ENCODE peak calls at places on chromosomes 16 and 17, in four cellular contexts. J is body of pancreas, N is uterus, L is stomach. P is an unnamed sample.

GRCh38 chr17:4142107-4142900 is 526 bp downstream of the ZZEF1 start:
- DNase-seq in J (peak; percentile 41), N (peak; percentile 23), L (peak; percentile 32), P (no peak)

GRCh38 chr17:42017866-42018200 is 594 bp upstream of the DNAJC7 start:
- DNase-seq in J (no peak), N (no peak), L (no peak), P (no peak)

GRCh38 chr17:64441772-64442549 is 7.0 kb upstream of the MILR1 start:
- DNase-seq in J (no peak), N (no peak), L (no peak), P (no peak)

GRCh38 chr16:590165-590874 is 454 bp downstream of the RAB40C start:
- DNase-seq in J (peak; percentile 61), N (no peak), L (peak; percentile 50), P (no peak)

GRCh38 chr16:84851192-84852127 is 31.7 kb downstream of the CRISPLD2 start:
- DNase-seq in J (peak; percentile 39), N (no peak), L (peak; percentile 37), P (peak; percentile 69)

GRCh38 chr17:8894673-8895578 is 27.5 kb upstream of the PIK3R6 start:
- DNase-seq in J (peak; percentile 70), N (no peak), L (peak; percentile 70), P (peak; percentile 58)

GRCh38 chr16:31678649-31679325 is 151.1 kb downstream of the AHSP start:
- DNase-seq in J (no peak), N (no peak), L (no peak), P (no peak)

GRCh38 chr17:45948498-45948880 is 50.6 kb upstream of the STH start:
- DNase-seq in J (no peak), N (no peak), L (no peak), P (no peak)

GRCh38 chr17:77381185-77381700 is 240.5 kb downstream of the SEC14L1 start:
- DNase-seq in J (no peak), N (no peak), L (no peak), P (no peak)

GRCh38 chr16:66223176-66223780 is 143.2 kb upstream of the CDH5 start:
- DNase-seq in J (no peak), N (no peak), L (no peak), P (no peak)

GRCh38 chr17:41176744-41177387 is 1.2 kb downstream of the KRTAP4-2 start:
- DNase-seq in J (no peak), N (no peak), L (no peak), P (no peak)

DNA sequence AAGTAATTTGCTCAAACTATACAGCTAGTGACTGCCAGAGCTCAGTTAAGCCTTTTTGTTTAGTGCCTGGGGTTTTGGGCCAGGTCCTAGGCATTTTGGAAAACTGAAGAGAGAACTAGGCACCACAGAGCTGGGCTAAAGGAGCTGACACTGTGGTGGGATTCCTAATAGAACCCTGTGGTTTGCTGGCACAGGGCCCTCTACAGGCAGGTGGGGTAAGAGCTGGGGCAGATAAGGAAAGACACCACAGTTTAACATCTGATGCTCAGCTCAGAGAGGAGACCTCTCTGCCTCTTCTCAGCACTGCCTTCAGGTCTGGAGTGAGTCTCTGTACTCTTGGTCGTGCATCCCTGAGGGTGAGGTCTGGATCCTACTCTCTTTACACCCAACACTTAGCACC is 121.2 kb downstream of the SNX11 start:
- DNase-seq in J (no peak), N (no peak), L (no peak), P (no peak)
- TF ChIP-seq CTCF in J (no peak), N (no peak), L (no peak), P (no peak)

DNA sequence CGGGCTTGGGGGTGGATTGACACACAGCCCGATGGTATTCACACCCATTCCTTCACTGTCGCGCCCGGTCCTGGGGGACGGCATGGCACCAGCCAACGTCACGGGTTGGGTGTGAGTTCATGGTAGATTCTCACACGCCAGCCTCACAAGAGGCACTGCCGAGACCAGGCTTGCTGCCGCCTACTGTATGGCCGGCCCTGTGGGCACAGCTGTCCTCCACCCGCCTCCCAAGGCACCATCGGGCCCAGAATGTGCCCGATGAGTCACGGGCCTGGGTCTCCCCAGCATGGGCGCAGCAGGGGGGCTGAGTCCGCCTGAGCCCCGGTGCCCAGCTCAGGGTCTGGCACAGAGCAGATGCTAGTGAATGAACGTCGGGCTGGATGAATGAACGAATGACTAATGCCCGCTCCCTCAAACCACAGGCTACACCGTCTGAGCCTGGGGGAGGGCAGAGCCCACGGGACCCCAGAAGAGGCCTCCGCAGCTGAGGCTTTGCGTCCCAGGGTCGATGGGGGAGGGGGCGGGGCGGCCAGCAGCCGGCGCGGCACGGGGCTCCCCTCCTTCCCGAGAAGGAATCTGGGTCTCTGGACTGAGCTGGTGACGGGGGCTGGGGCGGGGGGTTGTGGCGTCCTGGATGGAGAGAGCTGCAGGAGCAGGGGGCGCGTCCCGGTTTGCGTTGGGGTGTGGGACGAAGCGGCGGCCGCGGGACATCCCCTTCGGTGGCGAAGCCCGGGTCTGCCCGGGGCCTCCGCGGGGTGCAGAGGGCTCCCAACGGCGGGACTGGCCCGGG is 829 bp downstream of the PITPNM3 start:
- DNase-seq in J (peak; percentile 38), N (no peak), L (peak; percentile 55), P (no peak)
- H3K27ac ChIP-seq in J (no peak overlapping the region), N (no peak overlapping the region), L (peak overlapping the region; percentile 81), P (no peak overlapping the region)

DNA sequence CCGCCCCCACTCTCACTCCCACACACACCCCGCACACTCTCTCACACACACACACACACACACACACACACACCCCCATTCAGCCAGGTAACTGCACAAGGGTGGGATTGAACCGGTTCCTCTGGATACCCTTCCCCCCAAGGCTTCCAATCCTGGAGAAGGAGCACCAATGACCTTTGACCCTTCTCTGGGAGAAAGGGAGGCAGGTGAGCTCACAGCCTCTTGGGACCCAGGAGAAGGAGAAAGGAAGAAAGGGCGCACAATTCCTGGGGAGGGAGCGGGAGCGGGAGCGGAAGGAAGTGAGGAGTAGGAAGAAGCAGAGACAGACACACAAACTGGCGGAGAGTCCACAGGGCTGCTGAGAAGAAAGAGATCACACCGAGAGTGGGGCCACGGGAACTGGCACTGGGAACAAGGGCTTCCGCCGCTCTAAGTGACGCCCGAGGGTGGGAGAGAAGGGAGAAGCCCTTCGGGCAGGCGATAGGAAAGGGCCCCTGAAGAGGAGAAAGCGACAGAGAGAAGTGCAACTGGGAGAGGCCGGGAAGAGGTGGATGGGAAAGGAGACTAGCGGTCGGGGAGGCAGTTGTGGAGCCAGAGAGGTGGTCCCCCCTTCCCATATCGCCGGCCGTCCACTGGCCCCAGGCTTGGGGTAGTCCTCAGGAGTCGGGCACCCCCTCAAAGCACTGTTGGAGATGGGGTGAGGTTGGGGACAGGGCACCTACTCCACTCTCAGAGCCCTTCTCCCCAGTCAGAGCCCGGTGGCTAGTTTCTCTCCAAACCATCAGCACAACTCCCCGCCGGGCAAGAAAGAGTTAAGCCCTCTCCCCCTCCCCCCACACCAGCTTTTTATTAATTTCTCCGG is 1.3 kb downstream of the SAMD14 start:
- DNase-seq in J (no peak), N (no peak), L (no peak), P (no peak)
- TF ChIP-seq POLR2A in J (no peak), N (no peak), L (no peak), P (no peak)

GRCh38 chr16:15644306-15644961 is 1.5 kb upstream of the MARF1 start:
- DNase-seq in J (no peak), N (no peak), L (no peak), P (peak; percentile 64)

GRCh38 chr16:15641753-15642556 is 999 bp downstream of the MARF1 start:
- DNase-seq in J (no peak), N (no peak), L (no peak), P (no peak)

GRCh38 chr16:15640966-15641365 is 2.0 kb downstream of the MARF1 start:
- DNase-seq in J (no peak), N (no peak), L (no peak), P (no peak)

GRCh38 chr16:15642557-15643452 is at the start of gene MARF1:
- DNase-seq in J (peak; percentile 99), N (peak; percentile 98), L (peak; percentile 99), P (peak; percentile 99)

DNA sequence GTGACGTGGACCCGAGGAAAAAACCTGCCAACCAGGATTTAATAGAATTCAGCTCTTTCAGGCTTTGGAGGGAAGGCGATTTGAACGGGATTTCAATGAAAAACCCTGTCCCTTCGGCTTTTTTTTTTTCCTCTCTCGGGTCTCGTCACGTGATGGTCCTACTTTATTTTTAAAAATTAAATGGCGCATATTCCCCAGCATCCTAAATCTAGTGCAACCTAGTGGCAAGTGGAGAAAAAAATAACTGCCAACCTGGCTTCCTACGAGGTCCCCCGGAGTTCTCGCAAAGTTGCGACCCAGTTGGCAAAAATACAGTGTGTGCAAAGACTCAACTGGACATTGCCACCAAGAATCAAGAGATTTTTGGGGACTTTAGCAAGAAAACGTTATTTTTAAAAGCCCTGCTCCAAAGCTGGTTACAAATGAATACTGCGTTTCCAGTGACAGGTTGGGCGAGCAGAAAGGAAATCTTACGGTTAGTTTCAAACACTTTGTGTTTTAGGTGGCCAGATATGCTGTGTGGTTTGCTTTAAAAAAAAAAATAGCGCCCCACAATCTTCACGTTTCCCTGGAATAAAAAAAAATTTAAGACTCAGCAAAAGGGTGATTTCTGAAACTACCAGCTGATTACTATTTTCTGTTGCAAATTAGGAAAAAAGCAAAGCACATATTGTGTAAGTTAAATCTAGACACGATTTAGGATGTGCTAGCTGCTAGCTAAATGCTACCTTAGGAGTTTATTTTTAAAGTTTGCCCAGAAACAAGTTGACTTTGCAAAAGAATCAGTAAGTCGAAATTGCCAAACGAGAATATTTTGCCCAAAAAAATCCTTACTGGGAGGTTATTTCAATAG is 725 bp upstream of the MARF1 start:
- DNase-seq in J (peak; percentile 30), N (peak; percentile 46), L (no peak), P (no peak)
- TF ChIP-seq CTCF in J (peak; percentile 59), N (peak; percentile 49), L (no peak), P (peak; percentile 45)

GRCh38 chr16:15970743-15971434 is 21.5 kb downstream of the ABCC1 start:
- DNase-seq in J (no peak), N (no peak), L (no peak), P (no peak)
- H3K27ac ChIP-seq in J (no peak overlapping the region), N (no peak overlapping the region), L (no peak overlapping the region), P (no peak overlapping the region)

GRCh38 chr16:79422061-79422460 is 178.5 kb downstream of the MAF start:
- DNase-seq in J (no peak), N (no peak), L (no peak), P (no peak)

GRCh38 chr16:79417465-79418093 is 183.0 kb downstream of the MAF start:
- DNase-seq in J (no peak), N (no peak), L (no peak), P (no peak)

GRCh38 chr16:79415983-79416641 is 184.4 kb downstream of the MAF start:
- DNase-seq in J (no peak), N (no peak), L (no peak), P (no peak)

GRCh38 chr16:79419148-79419547 is 181.4 kb downstream of the MAF start:
- DNase-seq in J (no peak), N (no peak), L (no peak), P (no peak)

DNA sequence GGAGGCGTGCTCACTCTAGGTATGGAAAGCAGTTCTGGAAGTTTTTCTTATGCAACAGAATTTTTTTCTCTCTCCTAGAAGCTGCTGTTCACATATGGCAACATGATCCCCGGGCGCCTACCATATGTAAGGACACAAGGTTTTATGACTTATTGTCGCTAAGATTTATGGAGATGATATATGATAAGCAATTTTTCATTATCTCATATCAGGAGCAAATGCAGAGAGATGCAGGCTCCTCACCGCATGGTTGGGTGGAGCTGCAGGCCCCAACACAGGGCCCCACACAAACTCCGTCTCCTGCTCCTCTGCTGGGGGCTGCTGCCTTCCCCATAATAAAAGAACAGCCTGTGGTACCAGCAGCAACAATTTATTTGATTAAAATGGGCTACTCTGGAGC is 181.9 kb downstream of the MAF start:
- DNase-seq in J (no peak), N (no peak), L (no peak), P (no peak)
- TF ChIP-seq POLR2A in J (no peak), N (no peak), L (no peak), P (no peak)

P was measured in breast epithelium.